ENCODE peak calls at places on chromosomes 2 and 18, in seven cellular contexts. N is GM20000, G is HCT116, W is B cell, L is HFFc6, K is Peyer's patch, D is lower lobe of right lung. T is an unnamed sample.

GRCh38 chr2:105388971-105389381 is 9.9 kb downstream of the FHL2 start:
- DNase-seq in N (no peak), G (no peak), W (no peak), L (peak; percentile 88), K (no peak), D (no peak), T (no peak)

GRCh38 chr18:62177271-62177670 is 9.6 kb downstream of the PIGN start:
- DNase-seq in N (no peak), G (no peak), W (no peak), L (no peak), K (no peak), D (no peak), T (no peak)

GRCh38 chr2:26768759-26769500 is 4.8 kb downstream of the SLC35F6 start:
- DNase-seq in N (no peak), G (peak; percentile 82), W (no peak), L (no peak), K (peak; percentile 41), D (peak; percentile 87), T (peak; percentile 52)

GRCh38 chr2:86039963-86040655 is 65.6 kb downstream of the POLR1A start:
- DNase-seq in N (no peak), G (no peak), W (no peak), L (no peak), K (no peak), D (no peak), T (peak; percentile 13)

GRCh38 chr2:100198461-100199230 is 56.3 kb upstream of the AFF3 start:
- DNase-seq in N (no peak), G (no peak), W (no peak), L (no peak), K (no peak), D (no peak), T (no peak)

GRCh38 chr2:222651721-222652420 is 4.0 kb downstream of the FARSB start:
- DNase-seq in N (no peak), G (no peak), W (no peak), L (peak; percentile 34), K (no peak), D (no peak), T (no peak)

GRCh38 chr18:46401486-46402115 is 255.4 kb downstream of the LOXHD1 start:
- DNase-seq in N (no peak), G (no peak), W (no peak), L (no peak), K (no peak), D (no peak), T (no peak)

GRCh38 chr18:34809697-34810096 is 99.6 kb downstream of the DTNA start:
- DNase-seq in N (no peak), G (peak; percentile 50), W (no peak), L (peak; percentile 34), K (no peak), D (no peak), T (no peak)

GRCh38 chr2:20626698-20627471 is 24.0 kb downstream of the HS1BP3 start:
- DNase-seq in N (no peak), G (no peak), W (no peak), L (no peak), K (no peak), D (peak; percentile 28), T (no peak)

GRCh38 chr18:59455728-59456276 is 96.7 kb upstream of the LMAN1 start:
- DNase-seq in N (no peak), G (no peak), W (no peak), L (no peak), K (no peak), D (no peak), T (no peak)

GRCh38 chr18:363327-364115 is 95.7 kb upstream of the THOC1 start:
- DNase-seq in N (no peak), G (no peak), W (no peak), L (peak; percentile 44), K (no peak), D (no peak), T (no peak)

GRCh38 chr2:133379159-133379558 is 189.1 kb downstream of the NCKAP5 start:
- DNase-seq in N (no peak), G (no peak), W (no peak), L (no peak), K (no peak), D (no peak), T (no peak)

GRCh38 chr18:63701952-63702351 is 808 bp upstream of the SERPINB11 start:
- DNase-seq in N (no peak), G (no peak), W (no peak), L (no peak), K (no peak), D (no peak), T (no peak)

GRCh38 chr2:207960090-207960489 is 65.2 kb downstream of the PLEKHM3 start:
- DNase-seq in N (no peak), G (no peak), W (no peak), L (no peak), K (no peak), D (no peak), T (no peak)

GRCh38 chr2:32068-32467 is 14.2 kb downstream of the FAM110C start:
- DNase-seq in N (no peak), G (no peak), W (no peak), L (no peak), K (no peak), D (no peak), T (no peak)

GRCh38 chr2:235024951-235025773 is 73.3 kb downstream of the SH3BP4 start:
- DNase-seq in N (no peak), G (no peak), W (no peak), L (no peak), K (no peak), D (no peak), T (no peak)

GRCh38 chr2:25309402-25309801 is 32.3 kb downstream of the DNMT3A start:
- DNase-seq in N (peak; percentile 75), G (peak; percentile 16), W (peak; percentile 66), L (peak; percentile 9), K (peak; percentile 57), D (no peak), T (peak; percentile 59)

GRCh38 chr2:1147873-1148612 is 197.4 kb downstream of the SNTG2 start:
- DNase-seq in N (no peak), G (no peak), W (no peak), L (no peak), K (no peak), D (no peak), T (no peak)

GRCh38 chr2:119438128-119438656 is 6.5 kb downstream of the TMEM37 start:
- DNase-seq in N (no peak), G (no peak), W (no peak), L (no peak), K (no peak), D (no peak), T (no peak)

GRCh38 chr2:222160125-222160524 is 138.7 kb downstream of the PAX3 start:
- DNase-seq in N (no peak), G (no peak), W (no peak), L (no peak), K (no peak), D (no peak), T (no peak)

GRCh38 chr2:205967391-205968075 is 118.4 kb downstream of the INO80D start:
- DNase-seq in N (no peak), G (no peak), W (no peak), L (no peak), K (no peak), D (no peak), T (no peak)

GRCh38 chr2:71807969-71808451 is 339.7 kb downstream of the CYP26B1 start:
- DNase-seq in N (no peak), G (no peak), W (no peak), L (no peak), K (no peak), D (no peak), T (no peak)

GRCh38 chr18:74013955-74014354 is 133.7 kb downstream of the FBXO15 start:
- DNase-seq in N (no peak), G (no peak), W (no peak), L (peak; percentile 74), K (no peak), D (no peak), T (no peak)

GRCh38 chr18:80196528-80197320 is 50.6 kb downstream of the PARD6G start:
- DNase-seq in N (no peak), G (no peak), W (no peak), L (peak; percentile 9), K (no peak), D (no peak), T (no peak)

GRCh38 chr2:48016620-48017019 is 110.3 kb upstream of the FBXO11 start:
- DNase-seq in N (no peak), G (peak; percentile 29), W (no peak), L (no peak), K (no peak), D (no peak), T (no peak)
- TF ChIP-seq CTCF in N (no peak), G (no peak), W (peak; percentile 17), L (peak; percentile 56), K (no peak), D (no peak), T (no peak)

DNA sequence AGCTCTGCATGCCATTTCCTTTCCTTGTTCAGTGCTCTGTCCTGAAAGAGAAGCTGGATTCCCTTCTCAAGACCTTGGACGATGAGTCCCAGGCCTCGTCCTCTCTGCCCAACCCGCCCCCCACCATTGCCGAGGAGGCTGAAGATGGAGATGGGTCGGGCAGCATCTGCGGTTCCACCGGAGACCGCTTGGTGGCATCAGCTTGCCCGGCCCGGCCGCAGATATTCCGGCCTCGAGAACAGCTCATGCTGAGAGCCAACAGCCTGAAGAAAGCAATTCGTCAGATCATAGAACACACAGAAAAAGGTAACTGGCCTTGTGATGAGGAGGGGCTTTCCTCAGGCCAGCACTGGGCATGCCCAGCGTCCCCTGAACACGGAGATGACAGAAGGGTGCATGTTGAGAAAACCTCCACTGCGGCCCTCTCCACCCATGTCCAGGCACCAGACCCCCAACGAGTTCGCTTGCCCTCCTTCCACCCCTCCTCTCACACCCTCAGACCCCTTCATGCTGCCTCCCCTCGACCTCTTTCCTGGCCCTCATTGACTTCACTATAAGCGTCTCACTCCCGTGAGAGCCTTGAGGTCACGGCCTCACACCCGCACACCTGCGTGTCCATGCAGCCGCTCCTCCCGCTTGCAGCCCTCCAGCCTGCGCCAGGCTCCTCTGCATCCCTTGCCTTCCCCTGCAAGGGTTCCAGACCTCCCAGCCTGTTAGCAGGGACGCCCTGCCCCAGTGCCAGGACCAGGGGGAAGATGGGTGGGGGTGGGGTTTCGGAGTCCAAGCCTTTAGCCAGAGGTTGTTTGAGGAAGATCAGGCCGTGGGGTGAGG is 95.0 kb downstream of the DGKD start:
- DNase-seq in N (no peak), G (no peak), W (no peak), L (peak; percentile 60), K (no peak), D (peak; percentile 48), T (no peak)
- TF ChIP-seq CTCF in N (no peak), G (no peak), W (peak; percentile 14), L (peak; percentile 86), K (peak; percentile 44), D (peak; percentile 51), T (no peak)

DNA sequence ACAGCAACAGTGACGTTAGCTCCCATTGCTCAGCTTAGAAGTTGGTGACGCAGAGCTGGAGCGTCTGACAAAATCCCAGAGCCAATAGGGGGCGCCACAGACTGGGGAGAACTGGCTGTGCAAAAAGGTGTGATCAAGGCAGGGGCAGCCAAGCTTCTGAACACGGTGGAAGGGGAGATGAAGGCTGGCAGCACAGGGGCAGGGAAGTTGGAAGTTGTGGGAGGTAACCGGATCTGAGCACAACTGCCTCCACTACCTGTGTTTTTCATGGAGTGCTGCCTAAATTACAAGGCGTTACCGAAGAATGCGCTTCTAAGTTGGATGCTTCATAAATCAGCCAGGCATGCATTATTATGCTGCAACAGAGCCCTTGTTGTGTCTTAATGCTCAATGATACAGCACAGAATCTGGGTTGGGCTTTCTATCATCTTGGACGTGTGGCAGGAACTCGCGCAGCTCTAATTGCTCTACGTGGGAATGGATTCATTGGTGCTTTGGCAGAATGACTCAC is 370.0 kb downstream of the SLC4A3 start:
- DNase-seq in N (no peak), G (no peak), W (no peak), L (no peak), K (no peak), D (no peak), T (no peak)
- TF ChIP-seq CTCF in N (no peak), G (peak; percentile 34), W (no peak), L (peak; percentile 71), K (no peak), D (peak; percentile 23), T (no peak)

GRCh38 chr2:240143801-240144648 is 3.6 kb upstream of the OTOS start:
- DNase-seq in N (peak; percentile 87), G (peak; percentile 16), W (peak; percentile 67), L (peak; percentile 23), K (peak; percentile 67), D (peak; percentile 81), T (peak; percentile 81)
- TF ChIP-seq CTCF in N (peak; percentile 64), G (peak; percentile 79), W (peak; percentile 92), L (peak; percentile 96), K (peak; percentile 93), D (peak; percentile 96), T (peak; percentile 90)